ENCODE peak calls at places on chromosomes 5 and 9, in seven cellular contexts. G is effector memory CD8-positive, alpha-beta T cell; E is Caki2; U is lower leg skin; V is T-helper 17 cell; N is occipital lobe; Y is H7. P is an unnamed sample.
A peak's percentile ranks its signal among the peaks of the same experiment; 100 is the strongest.

GRCh38 chr5:96232602-96233001 is 200.4 kb downstream of the PCSK1 start:
- DNase-seq in G (no peak), E (no peak), U (no peak), V (no peak), N (no peak), Y (no peak), P (no peak)

GRCh38 chr9:134442486-134443168 is 116.4 kb downstream of the RXRA start:
- DNase-seq in G (no peak), E (no peak), U (no peak), V (no peak), N (no peak), Y (peak; percentile 74), P (no peak)

GRCh38 chr9:81562221-81563019 is 126.9 kb downstream of the TLE1 start:
- DNase-seq in G (no peak), E (peak; percentile 84), U (peak; percentile 34), V (no peak), N (no peak), Y (no peak), P (no peak)

GRCh38 chr5:164742025-164742424 is 1236.6 kb downstream of the MAT2B start:
- DNase-seq in G (no peak), E (no peak), U (no peak), V (no peak), N (no peak), Y (no peak), P (no peak)

GRCh38 chr5:146662229-146662628 is 146.2 kb upstream of the GPR151 start:
- DNase-seq in G (peak; percentile 52), E (no peak), U (peak; percentile 18), V (no peak), N (no peak), Y (no peak), P (no peak)

GRCh38 chr9:115964710-115965347 is 188.8 kb upstream of the PAPPA start:
- DNase-seq in G (no peak), E (no peak), U (no peak), V (no peak), N (no peak), Y (no peak), P (no peak)

GRCh38 chr5:75275147-75275546 is 38.5 kb upstream of the ANKRD31 start:
- DNase-seq in G (no peak), E (no peak), U (no peak), V (no peak), N (no peak), Y (no peak), P (no peak)

GRCh38 chr5:116865651-116866050 is 291.0 kb upstream of the SEMA6A start:
- DNase-seq in G (no peak), E (no peak), U (no peak), V (no peak), N (no peak), Y (no peak), P (no peak)

GRCh38 chr5:17436345-17436744 is 61.7 kb upstream of the TAF11L2 start:
- DNase-seq in G (no peak), E (no peak), U (no peak), V (no peak), N (no peak), Y (no peak), P (no peak)

GRCh38 chr5:124888050-124888506 is 141.6 kb upstream of the ZNF608 start:
- DNase-seq in G (no peak), E (peak; percentile 62), U (no peak), V (no peak), N (no peak), Y (peak; percentile 61), P (no peak)

GRCh38 chr5:135846311-135846710 is 11.8 kb downstream of the SLC25A48 start:
- DNase-seq in G (no peak), E (no peak), U (no peak), V (no peak), N (no peak), Y (no peak), P (no peak)

GRCh38 chr5:107424461-107424860 is 246.3 kb downstream of the EFNA5 start:
- DNase-seq in G (no peak), E (no peak), U (no peak), V (no peak), N (no peak), Y (no peak), P (no peak)

GRCh38 chr5:115666023-115666422 is 40.2 kb upstream of the TMED7 start:
- DNase-seq in G (no peak), E (no peak), U (no peak), V (no peak), N (no peak), Y (no peak), P (no peak)

GRCh38 chr9:133429641-133430161 is 7.5 kb downstream of the ADAMTS13 start:
- DNase-seq in G (no peak), E (no peak), U (no peak), V (no peak), N (no peak), Y (peak; percentile 99), P (no peak)

GRCh38 chr5:172669808-172670402 is 28.8 kb downstream of the NEURL1B start:
- DNase-seq in G (no peak), E (no peak), U (no peak), V (no peak), N (no peak), Y (peak; percentile 63), P (no peak)

GRCh38 chr9:7976167-7976755 is 176.7 kb upstream of the DMAC1 start:
- DNase-seq in G (peak; percentile 62), E (peak; percentile 3), U (no peak), V (peak; percentile 29), N (no peak), Y (no peak), P (peak; percentile 42)

GRCh38 chr5:886051-886450 is 6.5 kb downstream of the BRD9 start:
- DNase-seq in G (no peak), E (no peak), U (no peak), V (no peak), N (no peak), Y (no peak), P (no peak)

GRCh38 chr5:17808566-17808965 is 174.3 kb downstream of the TAF11L14 start:
- DNase-seq in G (no peak), E (no peak), U (no peak), V (no peak), N (no peak), Y (no peak), P (no peak)

P was measured in effector memory CD4-positive, alpha-beta T cell.